ENCODE peak calls at places on chromosome 6, in nine cellular contexts. I is mesendoderm; P is CD8-positive, alpha-beta T cell; B is GM23338; R is transverse colon; L is MM.1S; K is pancreas; E is lower leg skin; F is epithelial cell of esophagus. M is an unnamed sample.

GRCh38 chr6:153090241-153090930 is 40.7 kb downstream of the RGS17 start:
- DNase-seq in K (no peak), E (no peak), P (no peak), L (peak), I (no peak), R (no peak), B (no peak), F (peak), M (no peak)

GRCh38 chr6:155187096-155187495 is 76.7 kb upstream of the CLDN20 start:
- DNase-seq in F (no peak), L (no peak), P (no peak), R (no peak), K (no peak), E (no peak), B (no peak), I (no peak), M (no peak)

GRCh38 chr6:85669735-85670194 is 27.1 kb upstream of the SYNCRIP start:
- DNase-seq in I (peak), E (no peak), L (peak), P (peak), B (peak), K (no peak), R (no peak), F (peak), M (no peak)

GRCh38 chr6:44183783-44184182 is 25.2 kb downstream of the CAPN11 start:
- DNase-seq in F (no peak), L (no peak), I (no peak), P (no peak), B (peak), K (no peak), R (no peak), E (no peak), M (peak)

GRCh38 chr6:169849396-169849795 is 98.0 kb downstream of the ERMARD start:
- DNase-seq in K (no peak), P (peak), L (no peak), I (no peak), F (no peak), R (no peak), E (no peak), B (no peak), M (peak)

GRCh38 chr6:70396163-70396562 is 17.1 kb upstream of the FAM135A start:
- DNase-seq in R (no peak), I (no peak), P (no peak), E (no peak), B (no peak), K (no peak), F (peak), L (no peak), M (no peak)

GRCh38 chr6:148723484-148723883 is 23.3 kb upstream of the UST start:
- DNase-seq in F (peak), K (no peak), R (no peak), P (no peak), B (no peak), E (no peak), L (no peak), I (no peak), M (no peak)

GRCh38 chr6:139710578-139710977 is 336.1 kb upstream of the CITED2 start:
- DNase-seq in K (no peak), R (no peak), F (no peak), B (no peak), I (no peak), L (no peak), P (no peak), E (no peak), M (no peak)

GRCh38 chr6:141488466-141488865 is 644.3 kb upstream of the GJE1 start:
- DNase-seq in P (no peak), F (peak), K (no peak), B (no peak), R (no peak), E (no peak), I (no peak), L (peak), M (no peak)

GRCh38 chr6:128888444-128889175 is 5.7 kb downstream of the LAMA2 start:
- DNase-seq in F (no peak), P (no peak), B (no peak), R (no peak), L (no peak), K (no peak), E (no peak), I (no peak), M (no peak)

GRCh38 chr6:69571234-69571633 is 225.6 kb downstream of the LMBRD1 start:
- DNase-seq in K (no peak), P (no peak), F (no peak), I (no peak), E (no peak), L (no peak), R (no peak), B (no peak), M (no peak)

GRCh38 chr6:138795809-138796469 is at the start of gene ECT2L:
- DNase-seq in B (peak), L (no peak), K (peak), I (peak), P (no peak), R (peak), E (peak), F (peak), M (peak)

GRCh38 chr6:148195511-148195910 is 147.1 kb upstream of the SASH1 start:
- DNase-seq in P (no peak), R (no peak), E (no peak), K (no peak), F (peak), L (no peak), I (no peak), B (no peak), M (no peak)

GRCh38 chr6:34195726-34196115 is 41.0 kb upstream of the HMGA1 start:
- DNase-seq in B (no peak), R (no peak), I (no peak), E (no peak), K (peak), L (no peak), P (no peak), F (no peak), M (no peak)

GRCh38 chr6:34200340-34200971 is 36.2 kb upstream of the HMGA1 start:
- DNase-seq in I (peak), R (no peak), F (no peak), B (peak), K (no peak), E (no peak), L (no peak), P (no peak), M (peak)

GRCh38 chr6:34196116-34196832 is 40.4 kb upstream of the HMGA1 start:
- DNase-seq in L (peak), P (peak), K (peak), I (peak), E (peak), B (peak), R (peak), F (peak), M (peak)

GRCh38 chr6:34194770-34195169 is 41.9 kb upstream of the HMGA1 start:
- DNase-seq in E (no peak), B (peak), I (no peak), F (no peak), P (no peak), R (no peak), K (no peak), L (no peak), M (peak)

GRCh38 chr6:34196833-34197195 is 39.9 kb upstream of the HMGA1 start:
- DNase-seq in I (no peak), L (no peak), B (peak), F (no peak), K (no peak), R (no peak), E (no peak), P (no peak), M (peak)
- H3K4me3 ChIP-seq in I (no peak), L (peak), B (peak), F (peak), K (peak), R (peak), E (no peak), P (peak), M (no peak)

GRCh38 chr6:17687136-17687535 is 19.6 kb downstream of the NUP153 start:
- DNase-seq in B (no peak), F (no peak), K (no peak), R (no peak), P (no peak), E (no peak), I (no peak), L (no peak), M (no peak)
- H3K4me3 ChIP-seq in B (no peak), F (no peak), K (no peak), R (no peak), P (no peak), E (no peak), I (no peak), L (no peak), M (no peak)

DNA sequence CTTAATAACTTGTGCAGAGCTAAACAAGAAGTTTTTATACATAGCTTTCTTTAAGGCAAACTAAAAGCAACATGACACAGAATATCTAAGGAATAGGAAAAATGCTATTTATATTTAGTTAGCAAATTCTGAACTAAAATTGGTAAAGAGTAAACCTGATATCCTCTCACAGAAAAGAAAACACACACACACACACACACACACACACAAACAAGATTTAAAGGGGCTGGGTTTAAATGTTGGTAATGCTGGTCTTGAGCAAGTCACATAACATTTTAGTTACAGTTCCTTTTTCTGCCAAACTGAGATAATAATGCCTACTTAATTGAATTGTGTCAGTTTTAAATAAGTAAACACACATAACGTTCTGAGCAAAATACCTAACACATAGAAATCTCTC is 1.6 kb downstream of the TRDN start:
- DNase-seq in E (no peak), B (no peak), K (no peak), I (peak), R (no peak), P (no peak), F (no peak), L (no peak), M (no peak)
- H3K4me3 ChIP-seq in E (no peak), B (no peak), K (no peak), I (no peak), R (no peak), P (no peak), F (no peak), L (no peak), M (no peak)

GRCh38 chr6:135497412-135498177 is at the start of gene AHI1:
- DNase-seq in R (peak), F (peak), I (peak), K (peak), P (peak), E (peak), L (peak), B (peak), M (peak)
- H3K4me3 ChIP-seq in R (peak), F (peak), I (peak), K (peak), P (peak), E (peak), L (peak), B (peak), M (peak)

DNA sequence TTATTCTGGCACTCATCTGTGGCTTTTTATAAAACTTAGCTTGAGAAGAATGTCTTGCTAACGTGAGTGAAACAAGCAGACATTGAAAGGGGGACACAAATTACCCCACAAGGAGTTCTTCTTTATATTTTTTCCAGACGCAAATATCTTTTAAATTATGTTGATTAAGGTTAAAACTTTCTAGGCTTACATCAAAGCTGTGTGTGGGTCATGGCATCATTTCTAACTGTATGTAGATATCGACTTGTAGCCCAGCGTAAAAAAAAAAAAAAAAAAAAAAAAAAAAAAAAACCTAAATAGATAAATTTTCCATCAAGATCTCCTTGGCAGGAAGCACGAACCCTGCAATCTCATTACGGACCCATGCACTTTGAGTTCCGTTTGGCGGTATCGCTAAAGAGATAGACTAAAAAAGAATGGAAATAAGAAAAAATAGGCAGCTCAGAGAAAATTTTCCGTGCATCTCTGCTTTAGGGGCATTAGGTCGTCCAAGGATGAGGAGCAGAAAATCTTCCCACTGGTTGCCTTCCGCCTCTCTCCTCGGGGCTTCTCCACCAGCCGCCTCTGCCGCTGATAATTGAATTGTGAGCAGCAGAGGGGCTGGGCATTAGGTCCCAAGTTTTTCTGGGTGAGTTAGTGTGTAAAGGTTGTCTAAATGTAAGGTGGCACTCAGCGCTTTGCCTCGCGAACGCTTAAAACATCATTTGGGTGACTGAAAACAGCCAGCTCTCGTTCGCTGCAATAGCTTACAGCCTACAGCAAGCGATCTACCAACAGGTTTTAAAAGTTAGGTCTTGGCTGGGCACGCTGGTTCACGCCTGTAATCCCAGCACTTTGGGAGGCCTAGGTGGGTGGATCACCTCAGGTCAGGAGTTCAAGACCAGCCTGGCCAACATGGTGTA is 194.0 kb downstream of the TRIM27 start:
- DNase-seq in B (peak), F (no peak), P (no peak), L (no peak), I (peak), E (no peak), K (no peak), R (no peak), M (peak)
- H3K4me3 ChIP-seq in B (peak), F (peak), P (peak), L (peak), I (peak), E (no peak), K (no peak), R (peak), M (peak)

GRCh38 chr6:35480176-35480575 is 12.0 kb downstream of the RPL10A start:
- DNase-seq in L (no peak), I (no peak), P (no peak), B (no peak), R (no peak), F (no peak), K (no peak), E (no peak), M (no peak)

GRCh38 chr6:35483062-35483461 is 13.8 kb downstream of the TEAD3 start:
- DNase-seq in F (no peak), R (no peak), P (no peak), I (no peak), B (no peak), K (no peak), E (no peak), L (no peak), M (no peak)

GRCh38 chr6:35483490-35483889 is 13.4 kb downstream of the TEAD3 start:
- DNase-seq in B (no peak), I (no peak), E (no peak), L (no peak), P (no peak), R (no peak), F (no peak), K (no peak), M (no peak)

GRCh38 chr6:35483892-35484645 is 12.8 kb downstream of the TEAD3 start:
- DNase-seq in R (no peak), F (no peak), B (no peak), K (no peak), I (no peak), E (no peak), L (no peak), P (no peak), M (peak)

DNA sequence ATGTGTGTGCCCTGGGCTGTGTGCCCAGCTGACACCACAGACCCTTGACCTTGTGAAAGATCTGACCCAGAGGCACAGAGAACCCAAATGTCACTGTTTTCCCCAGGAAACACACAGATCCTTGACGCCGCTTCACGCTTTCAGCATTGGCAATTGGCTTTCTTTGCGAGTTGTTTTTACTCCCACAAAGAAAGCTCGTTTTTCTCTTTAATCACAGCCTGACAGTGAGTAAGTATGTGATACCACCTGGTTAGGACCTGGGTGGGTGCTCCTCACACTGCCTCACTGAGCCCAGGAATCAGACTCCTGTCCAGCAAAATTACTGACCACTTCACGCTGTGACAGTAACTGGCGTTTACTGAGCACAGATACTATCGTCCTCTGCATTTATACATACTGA is 13.0 kb downstream of the RPL10A start:
- DNase-seq in R (no peak), P (no peak), L (no peak), F (no peak), B (no peak), I (no peak), E (no peak), K (no peak), M (no peak)
- H3K4me3 ChIP-seq in R (no peak), P (no peak), L (no peak), F (no peak), B (no peak), I (no peak), E (no peak), K (no peak), M (no peak)

DNA sequence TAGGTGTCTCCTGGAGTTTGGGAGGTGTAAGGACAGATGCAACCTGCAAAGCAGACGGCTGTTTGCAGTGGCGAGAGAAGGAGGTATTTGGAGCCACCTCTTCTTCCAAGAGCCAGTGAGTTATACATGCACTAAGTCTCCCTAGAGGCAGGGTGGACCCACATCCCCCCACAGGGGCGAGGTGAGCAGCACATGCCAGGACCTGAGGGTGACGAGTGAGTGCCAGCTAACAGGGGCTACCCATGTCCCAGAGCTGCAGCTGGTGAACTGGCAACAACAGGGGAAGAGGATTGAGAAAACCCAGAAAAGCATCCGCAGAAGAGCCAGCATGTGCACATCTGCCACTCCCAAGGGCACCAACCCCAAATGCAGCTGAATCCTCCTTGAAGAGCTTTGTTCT is 95.1 kb downstream of the CD83 start:
- DNase-seq in F (no peak), I (no peak), E (no peak), R (no peak), L (no peak), K (no peak), B (no peak), P (no peak), M (no peak)
- H3K4me3 ChIP-seq in F (no peak), I (no peak), E (no peak), R (no peak), L (no peak), K (no peak), B (no peak), P (no peak), M (no peak)

GRCh38 chr6:42740725-42741124 is 5.2 kb downstream of the TBCC start:
- DNase-seq in R (no peak), I (no peak), B (no peak), K (no peak), L (no peak), P (no peak), F (no peak), E (no peak), M (no peak)
- H3K4me3 ChIP-seq in R (no peak), I (no peak), B (no peak), K (no peak), L (no peak), P (no peak), F (no peak), E (no peak), M (no peak)